ENCODE peak calls at places on chromosomes 13 and 19, in eight cellular contexts. K is SK-N-SH, I is A549, S is tibial nerve, B is ovary, Y is suprapubic skin, D is stomach, W is K562. Z is an unnamed sample. For H3K4me1, the result is how much of the 10 kb centered on the place peaks cover.

GRCh38 chr13:44952671-44953070 is 36.6 kb downstream of the NUFIP1 start:
- DNase-seq in Y (no peak), K (no peak), W (no peak), D (no peak), I (no peak), B (no peak), S (no peak), Z (no peak)

GRCh38 chr19:4295972-4296771 is 6.0 kb downstream of the TMIGD2 start:
- DNase-seq in S (no peak), K (peak), B (no peak), D (peak), I (no peak), Y (no peak), W (no peak), Z (no peak)

GRCh38 chr13:66714795-66715194 is 515.3 kb downstream of the PCDH9 start:
- DNase-seq in B (no peak), K (no peak), Y (no peak), S (no peak), D (no peak), I (no peak), W (no peak), Z (no peak)

GRCh38 chr13:100129605-100130004 is 40.7 kb downstream of the PCCA start:
- DNase-seq in Y (no peak), I (no peak), K (no peak), W (no peak), S (peak), B (no peak), D (no peak), Z (no peak)

GRCh38 chr19:812049-812816 is 9.5 kb downstream of the PLPPR3 start:
- DNase-seq in B (no peak), K (peak), I (no peak), W (no peak), D (no peak), S (no peak), Y (no peak), Z (no peak)

GRCh38 chr19:13057744-13058143 is 44.9 kb downstream of the LYL1 start:
- DNase-seq in Y (no peak), B (no peak), K (no peak), D (no peak), S (no peak), I (no peak), W (no peak), Z (no peak)

GRCh38 chr13:114099918-114100445 is 32.4 kb downstream of the RASA3 start:
- DNase-seq in Y (no peak), D (no peak), S (no peak), B (no peak), I (peak), W (no peak), K (peak), Z (peak)

GRCh38 chr13:23778879-23779278 is 110.3 kb downstream of the MIPEP start:
- DNase-seq in W (no peak), D (no peak), S (no peak), Y (no peak), B (no peak), I (no peak), K (no peak), Z (no peak)

GRCh38 chr19:1214862-1215731 is 9.5 kb downstream of the STK11 start:
- DNase-seq in W (no peak), K (peak), S (no peak), I (no peak), B (no peak), D (peak), Y (no peak), Z (peak)

GRCh38 chr13:73146705-73147104 is 87.9 kb downstream of the KLF5 start:
- DNase-seq in Y (no peak), I (no peak), W (no peak), D (no peak), K (no peak), B (no peak), S (no peak), Z (no peak)

GRCh38 chr13:110886475-110887241 is 28.2 kb downstream of the ANKRD10 start:
- DNase-seq in I (no peak), S (no peak), W (no peak), D (no peak), K (no peak), B (no peak), Y (no peak), Z (no peak)

GRCh38 chr13:90868321-90868920 is 479.1 kb upstream of the MIR17HG start:
- DNase-seq in D (no peak), S (peak), B (no peak), Y (no peak), K (no peak), I (no peak), W (peak), Z (no peak)

GRCh38 chr19:7257148-7258041 is 36.8 kb downstream of the INSR start:
- DNase-seq in S (no peak), D (peak), K (no peak), Y (no peak), I (no peak), W (peak), B (peak), Z (peak)

GRCh38 chr13:100234524-100235136 is 145.7 kb downstream of the PCCA start:
- DNase-seq in I (peak), K (no peak), B (no peak), S (no peak), W (no peak), D (no peak), Y (no peak), Z (no peak)

GRCh38 chr13:71237332-71237731 is 629.7 kb downstream of the DACH1 start:
- DNase-seq in D (no peak), W (no peak), I (no peak), K (no peak), B (no peak), Y (no peak), S (no peak), Z (no peak)

GRCh38 chr19:35107541-35107939 is 8.1 kb upstream of the FXYD3 start:
- DNase-seq in D (peak), B (no peak), I (no peak), W (peak), K (no peak), S (peak), Y (no peak), Z (peak)

GRCh38 chr13:94309997-94310842 is 169.3 kb downstream of the DCT start:
- DNase-seq in S (no peak), W (no peak), B (no peak), I (no peak), Y (no peak), D (no peak), K (no peak), Z (no peak)

GRCh38 chr19:15268192-15268927 is 36.1 kb upstream of the EPHX3 start:
- DNase-seq in B (no peak), Y (no peak), D (no peak), I (no peak), S (no peak), K (no peak), W (no peak), Z (no peak)

GRCh38 chr19:55365245-55365644 is 2.2 kb upstream of the GARIN5B start:
- DNase-seq in W (no peak), S (no peak), K (no peak), I (no peak), B (no peak), Y (no peak), D (no peak), Z (no peak)

GRCh38 chr19:6717036-6717435 is 3.4 kb downstream of the C3 start:
- DNase-seq in I (no peak), S (no peak), W (peak), B (no peak), K (no peak), Y (no peak), D (no peak), Z (no peak)

GRCh38 chr13:27338816-27339215 is 68.2 kb downstream of the RASL11A start:
- DNase-seq in Y (no peak), K (peak), B (no peak), I (no peak), S (no peak), W (peak), D (no peak), Z (no peak)

GRCh38 chr13:44063881-44064280 is 184.2 kb downstream of the LACC1 start:
- DNase-seq in B (no peak), D (no peak), I (no peak), K (no peak), Y (no peak), W (no peak), S (no peak), Z (no peak)

GRCh38 chr13:28325022-28325421 is 169.9 kb downstream of the FLT1 start:
- DNase-seq in W (no peak), I (no peak), K (no peak), B (no peak), S (no peak), D (no peak), Y (no peak), Z (no peak)

GRCh38 chr19:53424968-53425597 is 6.7 kb upstream of the ZNF761 start:
- DNase-seq in W (peak), K (peak), Y (peak), S (peak), D (peak), B (peak), I (no peak), Z (peak)

GRCh38 chr19:30148039-30148438 is 206.0 kb downstream of the URI1 start:
- DNase-seq in I (peak), S (no peak), D (no peak), W (no peak), K (no peak), B (no peak), Y (no peak), Z (no peak)

GRCh38 chr13:93004919-93005318 is 221.7 kb upstream of the GPC6 start:
- DNase-seq in S (no peak), W (no peak), D (no peak), B (no peak), Y (no peak), K (no peak), I (no peak), Z (no peak)

GRCh38 chr19:38649305-38650179 is 2.1 kb downstream of the ACTN4 start:
- DNase-seq in B (no peak), Y (no peak), W (no peak), S (no peak), D (peak), I (peak), K (no peak), Z (no peak)

GRCh38 chr19:2385053-2385721 is 25.1 kb downstream of the TMPRSS9 start:
- DNase-seq in S (no peak), Y (no peak), B (no peak), D (no peak), K (peak), W (peak), I (peak), Z (no peak)

GRCh38 chr19:52660981-52661380 is 22.8 kb upstream of the ZNF83 start:
- DNase-seq in S (no peak), I (no peak), Y (no peak), D (no peak), W (no peak), B (no peak), K (no peak), Z (no peak)

GRCh38 chr19:17450264-17451075 is 2.0 kb upstream of the TMEM221 start:
- DNase-seq in I (no peak), S (no peak), Y (no peak), B (no peak), K (no peak), D (no peak), W (peak), Z (no peak)

GRCh38 chr13:31073859-31074718 is 87.6 kb downstream of the HSPH1 start:
- DNase-seq in Y (no peak), S (no peak), B (no peak), K (no peak), D (no peak), W (no peak), I (no peak), Z (no peak)

GRCh38 chr19:5031231-5032100 is 62.6 kb downstream of the KDM4B start:
- DNase-seq in D (peak), W (peak), K (peak), Y (peak), B (peak), I (peak), S (peak), Z (peak)

GRCh38 chr19:39845172-39845571 is 1.0 kb downstream of the FBL start:
- DNase-seq in D (no peak), I (no peak), S (no peak), B (no peak), Y (no peak), K (no peak), W (no peak), Z (no peak)

GRCh38 chr19:46678110-46678732 is 17.2 kb upstream of the DACT3 start:
- DNase-seq in S (no peak), B (no peak), Y (no peak), W (peak), D (peak), K (peak), I (peak), Z (no peak)

GRCh38 chr19:34431681-34432402 is 3.7 kb downstream of the UBA2 start:
- DNase-seq in W (no peak), S (no peak), K (no peak), D (no peak), B (no peak), Y (no peak), I (no peak), Z (no peak)

GRCh38 chr13:112067121-112067741 is at the start of gene SOX1:
- DNase-seq in Y (peak), W (no peak), K (no peak), D (no peak), S (no peak), B (no peak), I (no peak), Z (no peak)

GRCh38 chr19:8526345-8527062 is 12.5 kb upstream of the ZNF414 start:
- DNase-seq in B (peak), S (peak), D (peak), I (peak), K (peak), W (peak), Y (peak), Z (peak)

GRCh38 chr13:59356607-59357006 is 807.1 kb downstream of the DIAPH3 start:
- DNase-seq in S (peak), Y (no peak), K (no peak), B (peak), I (no peak), D (no peak), W (peak), Z (peak)

GRCh38 chr13:35881360-35881759 is 249.8 kb downstream of the DCLK1 start:
- DNase-seq in Y (no peak), B (no peak), D (no peak), I (no peak), W (no peak), K (no peak), S (no peak), Z (no peak)

GRCh38 chr19:49474545-49474930 is 523 bp downstream of the FLT3LG start:
- DNase-seq in K (peak), B (no peak), I (no peak), Y (no peak), D (no peak), S (no peak), W (no peak), Z (no peak)
- H3K27ac ChIP-seq in K (no peak), B (no peak), I (peak), Y (peak), D (peak), S (peak), W (no peak), Z (peak)

DNA sequence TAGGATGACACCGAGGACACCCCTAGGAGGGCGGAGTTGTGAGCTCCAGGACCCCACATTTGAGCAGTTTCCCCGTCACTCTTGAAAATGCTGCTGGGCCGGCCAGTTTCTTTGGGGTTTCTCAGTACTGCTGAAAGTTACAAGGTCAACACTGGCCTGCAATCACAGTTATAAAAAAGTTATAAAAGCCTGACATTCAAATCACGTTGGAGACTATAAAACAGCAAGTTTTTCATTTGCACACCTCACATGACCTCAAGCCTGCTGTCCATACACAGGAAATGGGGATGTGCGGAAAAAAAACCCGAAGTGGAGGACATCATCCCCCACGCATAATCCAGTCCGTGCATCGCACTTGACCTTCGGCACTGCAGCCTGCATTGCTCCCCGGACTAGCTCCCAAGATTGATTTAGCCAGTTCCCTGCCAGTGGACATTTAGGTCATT is 27.0 kb downstream of the DNM2 start:
- DNase-seq in W (no peak), Y (no peak), S (no peak), B (no peak), K (no peak), D (peak), I (no peak), Z (no peak)
- H3K4me1 ChIP-seq in W (under half), Y (half or more), S (under half), B (under half), K (under half), D (half or more), I (under half), Z (under half)

GRCh38 chr13:50707533-50708096 is 135.9 kb downstream of the DLEU7 start:
- DNase-seq in I (no peak), W (no peak), Y (no peak), D (no peak), S (no peak), B (no peak), K (peak), Z (no peak)
- TF ChIP-seq EP300 in I (no peak), W (no peak), Y (no peak), D (no peak), S (no peak), B (no peak), K (peak), Z (no peak)

DNA sequence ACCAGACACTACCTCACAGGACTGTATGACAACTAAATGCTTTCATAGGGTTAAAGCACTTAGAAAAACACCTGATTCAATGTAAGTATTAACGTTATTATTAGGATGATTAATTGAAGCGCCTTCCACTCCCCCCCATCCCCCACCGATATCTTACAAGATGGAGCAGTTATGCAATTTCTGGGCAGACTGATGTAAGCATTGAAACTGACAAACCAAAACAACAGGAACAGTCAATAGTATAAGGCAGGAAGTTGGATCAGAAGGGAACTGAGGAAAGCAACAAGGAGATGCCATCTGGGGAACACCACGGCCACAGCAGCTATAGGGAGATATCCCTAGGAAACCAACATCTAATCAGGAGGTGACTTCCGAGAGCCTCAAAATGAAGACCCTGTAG is 3.8 kb downstream of the LCP1 start:
- DNase-seq in I (no peak), D (no peak), W (no peak), S (peak), K (no peak), Y (no peak), B (no peak), Z (no peak)
- H3K27ac ChIP-seq in I (no peak), D (peak), W (no peak), S (no peak), K (no peak), Y (no peak), B (no peak), Z (peak)

GRCh38 chr13:106029901-106030300 is 505.6 kb downstream of the EFNB2 start:
- DNase-seq in Y (no peak), B (no peak), I (no peak), D (no peak), S (no peak), K (no peak), W (no peak), Z (no peak)
- H3K4me1 ChIP-seq in Y (under half), B (under half), I (under half), D (under half), S (under half), K (under half), W (under half), Z (under half)

Z was measured in sigmoid colon.